ENCODE peak calls at places on chromosomes 4 and X, in six cellular contexts. One of them, this sample, is unnamed.

GRCh38 chrX:26414534-26414933 is 198.6 kb downstream of the MAGEB5 start:
- DNase-seq in A549: no peak
- DNase-seq in uterus: no peak
- DNase-seq in GM20000: no peak
- DNase-seq in astrocyte of the spinal cord: no peak
- DNase-seq in colonic mucosa: no peak
- DNase-seq in this sample: no peak

GRCh38 chr4:5798447-5798846 is 87.4 kb downstream of the EVC start:
- DNase-seq in A549: no peak
- DNase-seq in uterus: no peak
- DNase-seq in GM20000: no peak
- DNase-seq in astrocyte of the spinal cord: no peak
- DNase-seq in colonic mucosa: no peak
- DNase-seq in this sample: no peak

GRCh38 chr4:110636677-110637407 is 14.0 kb upstream of the PITX2 start:
- DNase-seq in A549: peak; percentile 56
- DNase-seq in uterus: no peak
- DNase-seq in GM20000: peak; percentile 22
- DNase-seq in astrocyte of the spinal cord: no peak
- DNase-seq in colonic mucosa: no peak
- DNase-seq in this sample: no peak

GRCh38 chr4:119823045-119823444 is 194.4 kb upstream of the PDE5A start:
- DNase-seq in A549: no peak
- DNase-seq in uterus: no peak
- DNase-seq in GM20000: no peak
- DNase-seq in astrocyte of the spinal cord: no peak
- DNase-seq in colonic mucosa: no peak
- DNase-seq in this sample: no peak

GRCh38 chr4:138671106-138671505 is 344.5 kb upstream of the NOCT start:
- DNase-seq in A549: no peak
- DNase-seq in uterus: no peak
- DNase-seq in GM20000: no peak
- DNase-seq in astrocyte of the spinal cord: no peak
- DNase-seq in colonic mucosa: no peak
- DNase-seq in this sample: no peak

GRCh38 chrX:3939967-3940610 is 226.6 kb upstream of the PRKX start:
- DNase-seq in A549: no peak
- DNase-seq in uterus: no peak
- DNase-seq in GM20000: peak; percentile 6
- DNase-seq in astrocyte of the spinal cord: peak; percentile 26
- DNase-seq in colonic mucosa: no peak
- DNase-seq in this sample: no peak

GRCh38 chr4:3204021-3204431 is 44.9 kb upstream of the MSANTD1 start:
- DNase-seq in A549: no peak
- DNase-seq in uterus: peak; percentile 74
- DNase-seq in GM20000: no peak
- DNase-seq in astrocyte of the spinal cord: no peak
- DNase-seq in colonic mucosa: no peak
- DNase-seq in this sample: no peak

GRCh38 chrX:22634081-22634480 is 361.4 kb downstream of the CBLL2 start:
- DNase-seq in A549: no peak
- DNase-seq in uterus: no peak
- DNase-seq in GM20000: no peak
- DNase-seq in astrocyte of the spinal cord: peak; percentile 67
- DNase-seq in colonic mucosa: no peak
- DNase-seq in this sample: no peak

GRCh38 chr4:108743021-108743420 is 19.8 kb downstream of the ETNPPL start:
- DNase-seq in A549: no peak
- DNase-seq in uterus: no peak
- DNase-seq in GM20000: no peak
- DNase-seq in astrocyte of the spinal cord: no peak
- DNase-seq in colonic mucosa: no peak
- DNase-seq in this sample: no peak

GRCh38 chr4:5728451-5728850 is 17.4 kb downstream of the EVC start:
- DNase-seq in A549: no peak
- DNase-seq in uterus: no peak
- DNase-seq in GM20000: no peak
- DNase-seq in astrocyte of the spinal cord: no peak
- DNase-seq in colonic mucosa: no peak
- DNase-seq in this sample: no peak

GRCh38 chr4:189600598-189601435 is 339.9 kb upstream of the FRG1 start:
- DNase-seq in A549: no peak
- DNase-seq in uterus: no peak
- DNase-seq in GM20000: no peak
- DNase-seq in astrocyte of the spinal cord: no peak
- DNase-seq in colonic mucosa: no peak
- DNase-seq in this sample: no peak

GRCh38 chr4:156113138-156113537 is 159.5 kb upstream of the CTSO start:
- DNase-seq in A549: no peak
- DNase-seq in uterus: no peak
- DNase-seq in GM20000: no peak
- DNase-seq in astrocyte of the spinal cord: no peak
- DNase-seq in colonic mucosa: no peak
- DNase-seq in this sample: no peak

GRCh38 chr4:119623025-119623424 is 5.6 kb downstream of the PDE5A start:
- DNase-seq in A549: no peak
- DNase-seq in uterus: no peak
- DNase-seq in GM20000: no peak
- DNase-seq in astrocyte of the spinal cord: peak; percentile 54
- DNase-seq in colonic mucosa: no peak
- DNase-seq in this sample: no peak

GRCh38 chr4:18127030-18127429 is 105.5 kb upstream of the LCORL start:
- DNase-seq in A549: no peak
- DNase-seq in uterus: no peak
- DNase-seq in GM20000: no peak
- DNase-seq in astrocyte of the spinal cord: no peak
- DNase-seq in colonic mucosa: no peak
- DNase-seq in this sample: no peak

GRCh38 chr4:174265917-174266316 is 17.6 kb downstream of the FBXO8 start:
- DNase-seq in A549: no peak
- DNase-seq in uterus: no peak
- DNase-seq in GM20000: no peak
- DNase-seq in astrocyte of the spinal cord: no peak
- DNase-seq in colonic mucosa: no peak
- DNase-seq in this sample: no peak

GRCh38 chrX:149881081-149881711 is at the start of gene MAGEA8:
- DNase-seq in A549: no peak
- DNase-seq in uterus: no peak
- DNase-seq in GM20000: no peak
- DNase-seq in astrocyte of the spinal cord: no peak
- DNase-seq in colonic mucosa: no peak
- DNase-seq in this sample: peak; percentile 7

GRCh38 chr4:132227349-132228165 is 921.5 kb upstream of the PCDH10 start:
- DNase-seq in A549: peak; percentile 1
- DNase-seq in uterus: no peak
- DNase-seq in GM20000: no peak
- DNase-seq in astrocyte of the spinal cord: peak; percentile 18
- DNase-seq in colonic mucosa: peak; percentile 24
- DNase-seq in this sample: peak; percentile 17

GRCh38 chr4:88616275-88616996 is 24.2 kb downstream of the HERC3 start:
- DNase-seq in A549: no peak
- DNase-seq in uterus: no peak
- DNase-seq in GM20000: no peak
- DNase-seq in astrocyte of the spinal cord: peak; percentile 82
- DNase-seq in colonic mucosa: no peak
- DNase-seq in this sample: no peak

GRCh38 chr4:151276787-151277557 is at the start of gene PRSS48:
- DNase-seq in A549: peak; percentile 34
- DNase-seq in uterus: peak; percentile 27
- DNase-seq in GM20000: peak; percentile 53
- DNase-seq in astrocyte of the spinal cord: peak; percentile 48
- DNase-seq in colonic mucosa: peak; percentile 80
- DNase-seq in this sample: peak; percentile 67

GRCh38 chr4:72194453-72194852 is 162.7 kb downstream of the NPFFR2 start:
- DNase-seq in A549: no peak
- DNase-seq in uterus: no peak
- DNase-seq in GM20000: no peak
- DNase-seq in astrocyte of the spinal cord: no peak
- DNase-seq in colonic mucosa: no peak
- DNase-seq in this sample: no peak

GRCh38 chrX:357693-358471 is 28.8 kb downstream of the PPP2R3B start:
- DNase-seq in A549: no peak
- DNase-seq in uterus: no peak
- DNase-seq in GM20000: no peak
- DNase-seq in astrocyte of the spinal cord: peak; percentile 29
- DNase-seq in colonic mucosa: no peak
- DNase-seq in this sample: peak; percentile 76

GRCh38 chrX:132271330-132271729 is 52.1 kb upstream of the RAP2C start:
- DNase-seq in A549: no peak
- DNase-seq in uterus: peak; percentile 31
- DNase-seq in GM20000: no peak
- DNase-seq in astrocyte of the spinal cord: no peak
- DNase-seq in colonic mucosa: no peak
- DNase-seq in this sample: no peak

GRCh38 chrX:23503835-23504539 is 163.3 kb upstream of the PRDX4 start:
- DNase-seq in A549: peak; percentile 51
- DNase-seq in uterus: no peak
- DNase-seq in GM20000: no peak
- DNase-seq in astrocyte of the spinal cord: peak; percentile 91
- DNase-seq in colonic mucosa: peak; percentile 76
- DNase-seq in this sample: no peak

GRCh38 chrX:107447642-107448041 is 1.8 kb upstream of the FRMPD3 start:
- DNase-seq in A549: no peak
- DNase-seq in uterus: no peak
- DNase-seq in GM20000: no peak
- DNase-seq in astrocyte of the spinal cord: no peak
- DNase-seq in colonic mucosa: no peak
- DNase-seq in this sample: no peak

GRCh38 chrX:114841051-114841450 is 176.4 kb downstream of the IL13RA2 start:
- DNase-seq in A549: no peak
- DNase-seq in uterus: no peak
- DNase-seq in GM20000: no peak
- DNase-seq in astrocyte of the spinal cord: peak; percentile 3
- DNase-seq in colonic mucosa: no peak
- DNase-seq in this sample: no peak

GRCh38 chr4:112881842-112882241 is 167.6 kb upstream of the ANK2 start:
- DNase-seq in A549: no peak
- DNase-seq in uterus: peak; percentile 35
- DNase-seq in GM20000: no peak
- DNase-seq in astrocyte of the spinal cord: no peak
- DNase-seq in colonic mucosa: no peak
- DNase-seq in this sample: no peak

GRCh38 chr4:66577922-66578321 is 907.6 kb upstream of the EPHA5 start:
- DNase-seq in A549: no peak
- DNase-seq in uterus: no peak
- DNase-seq in GM20000: no peak
- DNase-seq in astrocyte of the spinal cord: no peak
- DNase-seq in colonic mucosa: no peak
- DNase-seq in this sample: no peak

GRCh38 chr4:177667687-177668086 is 225.4 kb upstream of the AGA start:
- DNase-seq in A549: no peak
- DNase-seq in uterus: no peak
- DNase-seq in GM20000: no peak
- DNase-seq in astrocyte of the spinal cord: no peak
- DNase-seq in colonic mucosa: no peak
- DNase-seq in this sample: no peak
- TF ChIP-seq CTCF in A549: peak; percentile 44
- TF ChIP-seq CTCF in uterus: no peak
- TF ChIP-seq CTCF in GM20000: no peak
- TF ChIP-seq CTCF in astrocyte of the spinal cord: peak; percentile 7
- TF ChIP-seq CTCF in colonic mucosa: peak; percentile 35
- TF ChIP-seq CTCF in this sample: no peak

GRCh38 chrX:45767021-45767491 is 566.4 kb upstream of the DIPK2B start:
- DNase-seq in A549: no peak
- DNase-seq in uterus: no peak
- DNase-seq in GM20000: no peak
- DNase-seq in astrocyte of the spinal cord: peak; percentile 52
- DNase-seq in colonic mucosa: no peak
- DNase-seq in this sample: no peak
- TF ChIP-seq CTCF in A549: no peak
- TF ChIP-seq CTCF in uterus: no peak
- TF ChIP-seq CTCF in GM20000: no peak
- TF ChIP-seq CTCF in astrocyte of the spinal cord: no peak
- TF ChIP-seq CTCF in colonic mucosa: no peak
- TF ChIP-seq CTCF in this sample: no peak

GRCh38 chr4:184979461-184980124 is 38.7 kb upstream of the HELT start:
- DNase-seq in A549: no peak
- DNase-seq in uterus: no peak
- DNase-seq in GM20000: no peak
- DNase-seq in astrocyte of the spinal cord: no peak
- DNase-seq in colonic mucosa: no peak
- DNase-seq in this sample: no peak

GRCh38 chr4:184987493-184988031 is 30.7 kb upstream of the HELT start:
- DNase-seq in A549: no peak
- DNase-seq in uterus: no peak
- DNase-seq in GM20000: no peak
- DNase-seq in astrocyte of the spinal cord: no peak
- DNase-seq in colonic mucosa: no peak
- DNase-seq in this sample: no peak

GRCh38 chr4:184980261-184980660 is 38.0 kb upstream of the HELT start:
- DNase-seq in A549: no peak
- DNase-seq in uterus: no peak
- DNase-seq in GM20000: no peak
- DNase-seq in astrocyte of the spinal cord: no peak
- DNase-seq in colonic mucosa: no peak
- DNase-seq in this sample: no peak

GRCh38 chr4:184988611-184989010 is 29.7 kb upstream of the HELT start:
- DNase-seq in A549: no peak
- DNase-seq in uterus: no peak
- DNase-seq in GM20000: no peak
- DNase-seq in astrocyte of the spinal cord: no peak
- DNase-seq in colonic mucosa: no peak
- DNase-seq in this sample: no peak

DNA sequence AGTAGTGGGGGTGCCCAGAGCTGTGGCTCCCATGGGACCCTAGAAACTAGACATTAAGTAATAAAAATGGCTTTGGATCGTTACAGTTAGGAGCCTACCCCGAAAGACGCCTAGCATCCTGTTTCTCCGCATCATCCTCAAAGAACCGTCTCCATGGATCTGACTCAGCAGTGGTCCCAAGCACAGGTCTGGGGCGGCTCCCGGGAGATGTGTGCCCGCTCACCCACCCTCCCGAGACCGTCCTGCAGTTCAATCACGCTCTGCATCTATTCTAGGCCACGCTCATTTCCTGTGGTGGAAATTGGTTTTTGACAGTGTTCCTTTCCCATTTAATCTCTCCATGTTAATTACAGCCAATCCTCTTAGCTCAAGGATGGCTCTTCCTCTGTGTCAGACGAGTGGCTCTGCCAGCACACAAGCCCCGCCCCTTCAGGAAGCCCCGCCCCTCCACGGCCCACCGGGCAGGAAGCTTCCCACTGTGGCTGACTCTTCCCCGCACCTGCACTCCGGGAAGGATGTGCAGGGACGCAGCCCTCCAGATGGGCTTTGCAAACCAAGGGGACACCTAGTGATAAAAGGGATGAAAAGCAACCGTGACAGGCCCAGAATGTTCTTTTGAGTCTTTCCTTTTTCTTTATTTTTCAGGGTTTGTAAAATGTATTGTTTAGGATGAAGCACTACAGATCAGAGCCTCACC is 34.5 kb upstream of the HELT start:
- DNase-seq in A549: peak; percentile 26
- DNase-seq in uterus: peak; percentile 64
- DNase-seq in GM20000: peak; percentile 84
- DNase-seq in astrocyte of the spinal cord: peak; percentile 52
- DNase-seq in colonic mucosa: peak; percentile 61
- DNase-seq in this sample: peak; percentile 62
- TF ChIP-seq CTCF in A549: peak; percentile 38
- TF ChIP-seq CTCF in uterus: peak; percentile 10
- TF ChIP-seq CTCF in GM20000: peak; percentile 56
- TF ChIP-seq CTCF in astrocyte of the spinal cord: peak; percentile 47
- TF ChIP-seq CTCF in colonic mucosa: peak; percentile 28
- TF ChIP-seq CTCF in this sample: no peak

GRCh38 chr4:11424000-11424399 is 4.7 kb downstream of the HS3ST1 start:
- DNase-seq in A549: peak; percentile 25
- DNase-seq in uterus: peak; percentile 22
- DNase-seq in GM20000: peak; percentile 67
- DNase-seq in astrocyte of the spinal cord: peak; percentile 46
- DNase-seq in colonic mucosa: no peak
- DNase-seq in this sample: peak; percentile 35
- TF ChIP-seq CTCF in A549: peak; percentile 29
- TF ChIP-seq CTCF in uterus: no peak
- TF ChIP-seq CTCF in GM20000: peak; percentile 52
- TF ChIP-seq CTCF in astrocyte of the spinal cord: peak; percentile 53
- TF ChIP-seq CTCF in colonic mucosa: no peak
- TF ChIP-seq CTCF in this sample: peak; percentile 54

This sample was measured in activated CD8-positive, alpha-beta T cell treated with anti-CD3 and anti-CD28 coated beads for 36 hours.